ENCODE peak calls at places on chromosomes 2 and 18, in six cellular contexts. K is left cardiac atrium, G is lung microvascular endothelial cell, E is Calu3, R is nephron progenitor cell, Q is caudate nucleus. F is an unnamed sample.

GRCh38 chr2:105515581-105516415 is 116.9 kb upstream of the FHL2 start:
- DNase-seq in K (peak), G (peak), E (no peak), R (no peak), Q (peak), F (no peak)

GRCh38 chr2:70425682-70426301 is 123.9 kb upstream of the FAM136A start:
- DNase-seq in K (no peak), G (no peak), E (peak), R (no peak), Q (no peak), F (peak)

GRCh38 chr2:69731575-69731974 is 10.4 kb upstream of the ANXA4 start:
- DNase-seq in K (no peak), G (no peak), E (no peak), R (no peak), Q (no peak), F (no peak)

GRCh38 chr2:26164641-26165211 is 8.2 kb upstream of the GAREM2 start:
- DNase-seq in K (no peak), G (no peak), E (no peak), R (no peak), Q (no peak), F (no peak)

GRCh38 chr18:48949051-48949605 is 1.6 kb downstream of the SMAD7 start:
- DNase-seq in K (peak), G (no peak), E (peak), R (no peak), Q (no peak), F (peak)

GRCh38 chr2:179373826-179374225 is 109.2 kb upstream of the SESTD1 start:
- DNase-seq in K (no peak), G (no peak), E (no peak), R (no peak), Q (no peak), F (no peak)

GRCh38 chr2:144812288-144812687 is 292.4 kb upstream of the ZEB2 start:
- DNase-seq in K (no peak), G (no peak), E (no peak), R (no peak), Q (no peak), F (no peak)

GRCh38 chr2:12321886-12322285 is 394.9 kb upstream of the TRIB2 start:
- DNase-seq in K (no peak), G (no peak), E (no peak), R (no peak), Q (no peak), F (no peak)

GRCh38 chr18:31683106-31683505 is 1.3 kb downstream of the B4GALT6 start:
- DNase-seq in K (no peak), G (no peak), E (no peak), R (no peak), Q (no peak), F (no peak)

GRCh38 chr2:26609839-26610277 is 31.3 kb downstream of the CIB4 start:
- DNase-seq in K (no peak), G (no peak), E (no peak), R (no peak), Q (no peak), F (no peak)

GRCh38 chr18:13570856-13571495 is 155.4 kb downstream of the FAM210A start:
- DNase-seq in K (no peak), G (no peak), E (no peak), R (no peak), Q (no peak), F (no peak)

GRCh38 chr2:142586693-142587432 is 290.6 kb upstream of the KYNU start:
- DNase-seq in K (no peak), G (no peak), E (no peak), R (no peak), Q (no peak), F (no peak)

GRCh38 chr2:193267496-193268002 is 1072.8 kb upstream of the TMEFF2 start:
- DNase-seq in K (no peak), G (no peak), E (no peak), R (no peak), Q (no peak), F (no peak)

GRCh38 chr2:180999274-180999964 is 19.0 kb downstream of the UBE2E3 start:
- DNase-seq in K (no peak), G (no peak), E (no peak), R (no peak), Q (no peak), F (no peak)

GRCh38 chr18:26460449-26461091 is 87.8 kb downstream of the KCTD1 start:
- DNase-seq in K (peak), G (peak), E (no peak), R (no peak), Q (no peak), F (no peak)

GRCh38 chr2:158671381-158672245 is 123.5 kb upstream of the DAPL1 start:
- DNase-seq in K (no peak), G (no peak), E (no peak), R (no peak), Q (peak), F (no peak)

GRCh38 chr2:234479465-234479864 is 17.4 kb downstream of the ARL4C start:
- DNase-seq in K (no peak), G (no peak), E (no peak), R (no peak), Q (no peak), F (no peak)

GRCh38 chr18:14025306-14025940 is 106.8 kb downstream of the ZNF519 start:
- DNase-seq in K (no peak), G (no peak), E (no peak), R (no peak), Q (no peak), F (no peak)

GRCh38 chr2:7191927-7192326 is 274.7 kb downstream of the RNF144A start:
- DNase-seq in K (no peak), G (no peak), E (peak), R (no peak), Q (no peak), F (no peak)

GRCh38 chr2:88038263-88039105 is 17.1 kb downstream of the KRCC1 start:
- DNase-seq in K (no peak), G (no peak), E (no peak), R (no peak), Q (no peak), F (peak)

GRCh38 chr2:10307561-10308156 is 5.0 kb downstream of the HPCAL1 start:
- DNase-seq in K (no peak), G (no peak), E (no peak), R (no peak), Q (no peak), F (no peak)

GRCh38 chr2:104702026-104702425 is 151.9 kb upstream of the POU3F3 start:
- DNase-seq in K (no peak), G (no peak), E (no peak), R (no peak), Q (no peak), F (no peak)

GRCh38 chr18:64119916-64120315 is 29.0 kb downstream of the LINC00305 start:
- DNase-seq in K (no peak), G (peak), E (no peak), R (no peak), Q (no peak), F (no peak)

GRCh38 chr2:216021768-216022167 is 8.4 kb upstream of the MREG start:
- DNase-seq in K (no peak), G (no peak), E (no peak), R (no peak), Q (no peak), F (no peak)

GRCh38 chr2:85921659-85922058 is 32.9 kb upstream of the ST3GAL5 start:
- DNase-seq in K (no peak), G (no peak), E (no peak), R (no peak), Q (no peak), F (no peak)

GRCh38 chr2:175879679-175880078 is 122.4 kb downstream of the LNPK start:
- DNase-seq in K (no peak), G (no peak), E (no peak), R (no peak), Q (no peak), F (no peak)

GRCh38 chr2:189203177-189203799 is 23.7 kb upstream of the COL5A2 start:
- DNase-seq in K (no peak), G (no peak), E (no peak), R (no peak), Q (no peak), F (no peak)

GRCh38 chr2:240605867-240606743 is 19.2 kb upstream of the GPR35 start:
- DNase-seq in K (peak), G (no peak), E (no peak), R (no peak), Q (no peak), F (peak)

GRCh38 chr2:120517790-120518469 is 172.0 kb downstream of the INHBB start:
- DNase-seq in K (no peak), G (no peak), E (no peak), R (no peak), Q (no peak), F (no peak)

GRCh38 chr2:45390856-45391255 is 220.2 kb downstream of the SRBD1 start:
- DNase-seq in K (no peak), G (no peak), E (no peak), R (no peak), Q (no peak), F (no peak)

GRCh38 chr18:46538376-46538775 is 118.6 kb downstream of the LOXHD1 start:
- DNase-seq in K (no peak), G (no peak), E (no peak), R (no peak), Q (no peak), F (no peak)

GRCh38 chr2:239150125-239151011 is 250.5 kb downstream of the HDAC4 start:
- DNase-seq in K (peak), G (no peak), E (no peak), R (peak), Q (no peak), F (no peak)